ENCODE peak calls at places on chromosomes 6 and 20, in six cellular contexts. L is HCT116, A is H1, M is GM12878, G is HepG2, P is K562. B is an unnamed sample.

GRCh38 chr6:105326838-105327745 is 75.8 kb downstream of the PREP start:
- DNase-seq in A (no peak), M (no peak), G (no peak), L (peak; percentile 94), P (no peak), B (no peak)

GRCh38 chr6:2658788-2659187 is 91.9 kb downstream of the MYLK4 start:
- DNase-seq in G (peak; percentile 68), A (no peak), M (peak; percentile 40), P (no peak), L (peak; percentile 10), B (no peak)

GRCh38 chr20:63767456-63767855 is 27.9 kb downstream of the SLC2A4RG start:
- DNase-seq in G (no peak), A (no peak), P (no peak), M (no peak), L (no peak), B (no peak)

GRCh38 chr6:82144852-82145332 is 102.7 kb downstream of the IBTK start:
- DNase-seq in A (no peak), P (no peak), L (peak; percentile 57), M (no peak), G (peak; percentile 56), B (no peak)

GRCh38 chr20:10078403-10078802 is 43.6 kb downstream of the ANKEF1 start:
- DNase-seq in G (no peak), A (no peak), L (no peak), P (no peak), M (no peak), B (no peak)

GRCh38 chr6:167308207-167308606 is 16.7 kb upstream of the TTLL2 start:
- DNase-seq in G (no peak), P (no peak), M (no peak), A (no peak), L (no peak), B (no peak)

GRCh38 chr6:73739097-73739496 is 43.1 kb downstream of the CD109 start:
- DNase-seq in A (no peak), L (peak; percentile 52), M (no peak), P (peak; percentile 45), G (peak; percentile 66), B (peak; percentile 59)

GRCh38 chr20:42483694-42484303 is 705.9 kb downstream of the PTPRT start:
- DNase-seq in M (no peak), L (no peak), G (peak; percentile 32), A (peak; percentile 87), P (peak; percentile 71), B (peak; percentile 71)

GRCh38 chr6:23526519-23526918 is 599.5 kb upstream of the NRSN1 start:
- DNase-seq in L (no peak), M (no peak), G (no peak), A (no peak), P (no peak), B (no peak)

GRCh38 chr6:117270960-117271507 is 5.7 kb downstream of the VGLL2 start:
- DNase-seq in P (no peak), G (no peak), A (no peak), M (no peak), L (no peak), B (no peak)

GRCh38 chr6:163752446-163752845 is 337.9 kb downstream of the QKI start:
- DNase-seq in L (no peak), G (no peak), M (no peak), P (no peak), A (no peak), B (no peak)

GRCh38 chr6:139037490-139037889 is 8.9 kb downstream of the ABRACL start:
- DNase-seq in P (no peak), G (no peak), M (no peak), L (no peak), A (no peak), B (no peak)

GRCh38 chr20:24723953-24724352 is 225.1 kb upstream of the CST7 start:
- DNase-seq in G (no peak), L (no peak), M (no peak), A (peak; percentile 36), P (no peak), B (no peak)

GRCh38 chr6:167721291-167721690 is 105.4 kb upstream of the AFDN start:
- DNase-seq in A (no peak), G (no peak), P (no peak), M (no peak), L (no peak), B (no peak)

GRCh38 chr6:16831136-16831535 is 69.9 kb upstream of the ATXN1 start:
- DNase-seq in A (no peak), L (no peak), M (no peak), P (no peak), G (no peak), B (no peak)

GRCh38 chr6:26218824-26219223 is 131.6 kb downstream of the HFE start:
- DNase-seq in G (no peak), M (no peak), P (peak; percentile 44), A (no peak), L (no peak), B (no peak)

GRCh38 chr20:19673575-19673974 is 84.5 kb upstream of the RIN2 start:
- DNase-seq in L (no peak), M (no peak), G (no peak), P (no peak), A (no peak), B (no peak)

GRCh38 chr20:21019831-21020655 is 86.1 kb downstream of the LINC00237 start:
- DNase-seq in P (no peak), M (no peak), A (peak; percentile 48), L (no peak), G (peak; percentile 82), B (no peak)

GRCh38 chr20:31698803-31699718 is 23.6 kb downstream of the BCL2L1 start:
- DNase-seq in P (no peak), L (peak; percentile 44), A (no peak), G (peak; percentile 76), M (no peak), B (no peak)

GRCh38 chr20:23047738-23048214 is 1.7 kb downstream of the THBD start:
- DNase-seq in L (no peak), P (no peak), G (no peak), M (no peak), A (no peak), B (no peak)

GRCh38 chr20:47785321-47785899 is at the start of gene SULF2:
- DNase-seq in G (no peak), L (no peak), A (peak; percentile 60), M (no peak), P (no peak), B (no peak)

GRCh38 chr6:163349001-163349680 is 65.4 kb upstream of the QKI start:
- DNase-seq in M (no peak), L (no peak), P (no peak), G (no peak), A (no peak), B (no peak)

GRCh38 chr6:92534109-92534508 is 885.2 kb downstream of the EPHA7 start:
- DNase-seq in A (no peak), P (no peak), G (no peak), L (no peak), M (no peak), B (no peak)

GRCh38 chr6:92538296-92538695 is 881.1 kb downstream of the EPHA7 start:
- DNase-seq in M (no peak), P (no peak), G (no peak), L (no peak), A (no peak), B (no peak)

GRCh38 chr6:92541457-92542060 is 877.8 kb downstream of the EPHA7 start:
- DNase-seq in M (no peak), P (no peak), G (no peak), L (no peak), A (no peak), B (no peak)

DNA sequence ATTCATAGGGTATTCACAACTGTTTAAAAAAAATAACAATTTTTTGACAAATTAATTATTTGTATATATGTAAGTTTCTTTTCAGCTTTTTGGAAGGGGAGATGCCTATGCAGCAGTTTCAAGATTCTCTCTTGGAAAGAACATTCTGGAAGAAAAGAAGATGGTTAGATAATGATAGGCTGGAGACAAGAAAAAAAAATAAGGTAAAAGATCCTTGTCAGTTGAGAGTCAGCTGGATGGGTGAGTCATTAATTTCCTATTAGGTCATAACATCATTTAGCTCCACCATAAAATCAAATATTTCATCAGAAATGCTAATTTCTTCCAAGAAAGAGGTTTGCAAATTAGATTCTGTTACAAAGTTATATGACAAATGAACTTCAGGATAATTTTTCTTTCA is 880.4 kb downstream of the EPHA7 start:
- DNase-seq in M (no peak), L (no peak), P (no peak), A (no peak), G (no peak), B (no peak)
- H3K9ac ChIP-seq in M (no peak overlapping the region), L (no peak overlapping the region), P (no peak overlapping the region), A (no peak overlapping the region), G (no peak overlapping the region), B (no peak overlapping the region)

DNA sequence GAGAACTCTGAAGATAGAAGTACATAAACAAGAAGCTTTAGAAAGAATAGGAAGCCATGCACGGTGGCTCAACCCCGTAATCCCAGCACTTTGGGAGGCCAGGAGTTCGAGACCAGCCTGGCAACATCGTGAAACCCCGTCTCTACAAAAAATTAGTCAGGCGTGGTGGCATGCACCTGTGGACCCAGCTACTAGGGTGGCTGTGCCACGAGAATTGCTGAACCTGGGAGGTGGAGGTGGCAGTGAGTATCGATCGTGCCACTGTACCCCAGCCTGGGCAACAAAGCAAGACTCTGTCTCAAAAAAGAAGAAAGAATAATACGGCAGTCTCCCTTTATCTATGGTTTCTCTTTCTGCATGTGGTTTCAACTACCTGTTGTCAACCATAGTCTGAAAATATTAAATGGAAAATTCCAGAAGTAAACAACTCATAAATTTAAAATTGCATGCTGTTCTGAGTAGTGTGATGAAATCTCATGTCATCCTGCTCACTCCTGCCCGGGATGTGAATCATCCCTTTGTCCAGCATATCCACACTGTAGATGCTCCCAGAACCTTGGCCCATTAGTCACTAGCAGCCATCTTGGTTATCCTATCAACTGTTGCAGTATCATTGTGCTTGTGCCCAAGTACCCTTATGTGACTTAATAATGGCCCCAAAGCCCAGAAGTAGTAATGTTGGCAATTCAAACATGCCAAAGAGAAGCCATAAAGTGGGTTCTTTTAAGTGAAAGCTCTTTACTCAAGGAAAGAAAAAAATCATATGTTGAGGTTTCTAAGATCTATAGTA is 22.1 kb downstream of the DEK start:
- DNase-seq in L (peak; percentile 72), P (no peak), G (peak; percentile 62), M (no peak), A (no peak), B (no peak)
- TF ChIP-seq ZNF274 in L (no peak), P (no peak), G (no peak), M (no peak), A (no peak), B (no peak)

DNA sequence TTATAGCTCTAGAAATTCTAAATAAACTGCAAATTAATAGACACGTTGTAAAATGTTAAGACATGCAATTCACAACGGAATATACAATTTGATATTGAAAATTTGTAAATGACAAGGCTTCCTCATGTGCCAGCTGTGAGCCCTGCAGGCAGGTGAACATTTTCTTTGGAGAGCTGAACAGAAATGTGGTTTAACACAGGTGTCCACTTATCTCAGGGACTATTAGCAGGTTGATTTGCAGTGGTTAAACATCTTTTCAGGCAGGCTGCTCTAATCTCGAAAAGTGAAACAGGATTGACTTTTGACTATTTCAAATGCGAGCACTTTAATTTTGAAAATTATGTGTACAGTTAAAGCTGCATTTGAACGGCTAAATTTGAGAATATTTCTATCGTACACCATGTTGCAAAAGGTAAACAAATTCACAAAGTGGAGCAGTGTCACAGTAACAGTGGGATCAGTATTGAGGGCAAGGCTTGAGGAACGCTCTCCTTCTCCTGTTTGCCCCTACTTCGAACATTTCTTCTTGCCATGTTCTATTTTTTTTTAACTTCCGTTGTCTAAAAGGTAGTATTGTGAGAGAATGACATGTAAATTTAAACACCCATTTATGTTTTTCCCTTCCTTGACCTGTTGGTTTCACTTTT is 210.8 kb downstream of the CDKAL1 start:
- DNase-seq in L (no peak), A (no peak), P (no peak), G (no peak), M (no peak), B (no peak)
- H3K9ac ChIP-seq in L (no peak overlapping the region), A (no peak overlapping the region), P (no peak overlapping the region), G (no peak overlapping the region), M (no peak overlapping the region), B (no peak overlapping the region)

GRCh38 chr20:59403261-59403961 is 103.0 kb downstream of the EDN3 start:
- DNase-seq in M (no peak), P (peak; percentile 96), A (peak; percentile 98), G (no peak), L (no peak), B (no peak)
- TF ChIP-seq ZNF274 in M (no peak), P (no peak), A (no peak), G (peak; percentile 70), L (no peak), B (no peak)

B was measured in NT2/D1.